ENCODE peak calls at places on chromosomes 2 and 18, in four cellular contexts. N, P, V and Z are unnamed samples.

GRCh38 chr2:52395912-52396311 is 1364.0 kb upstream of the NRXN1 start:
- DNase-seq in N (no peak), P (no peak), V (no peak), Z (no peak)

GRCh38 chr2:169823996-169824372 is 721 bp downstream of the METTL5 start:
- DNase-seq in N (no peak), P (no peak), V (no peak), Z (no peak)

GRCh38 chr2:127560201-127560928 is 24.9 kb downstream of the MYO7B start:
- DNase-seq in N (no peak), P (peak), V (no peak), Z (no peak)

GRCh38 chr2:53129851-53130250 is 637.8 kb upstream of the CHAC2 start:
- DNase-seq in N (no peak), P (no peak), V (no peak), Z (no peak)

GRCh38 chr18:34444622-34445021 is 219.9 kb upstream of the NOL4 start:
- DNase-seq in N (no peak), P (no peak), V (no peak), Z (no peak)

GRCh38 chr2:121697108-121697631 is 39.5 kb downstream of the NIFK start:
- DNase-seq in N (peak), P (no peak), V (no peak), Z (no peak)

GRCh38 chr18:23276456-23276855 is 141.2 kb downstream of the CABLES1 start:
- DNase-seq in N (no peak), P (no peak), V (no peak), Z (no peak)

GRCh38 chr2:140659293-140659692 is 1471.5 kb downstream of the LRP1B start:
- DNase-seq in N (no peak), P (no peak), V (no peak), Z (no peak)

GRCh38 chr2:160343404-160343803 is 143.3 kb upstream of the ITGB6 start:
- DNase-seq in N (no peak), P (no peak), V (no peak), Z (no peak)

GRCh38 chr2:207483066-207483465 is 46.7 kb upstream of the CREB1 start:
- DNase-seq in N (no peak), P (no peak), V (no peak), Z (no peak)

GRCh38 chr2:95385570-95385984 is 16.9 kb upstream of the FAHD2A start:
- DNase-seq in N (no peak), P (no peak), V (no peak), Z (no peak)

GRCh38 chr2:189545424-189545823 is 35.2 kb downstream of the SLC40A1 start:
- DNase-seq in N (no peak), P (no peak), V (no peak), Z (no peak)

GRCh38 chr2:48483916-48484315 is 46.0 kb upstream of the STON1 start:
- DNase-seq in N (no peak), P (no peak), V (no peak), Z (no peak)

GRCh38 chr2:234969329-234970157 is 17.7 kb downstream of the SH3BP4 start:
- DNase-seq in N (no peak), P (no peak), V (no peak), Z (no peak)

GRCh38 chr2:234970467-234970866 is 18.6 kb downstream of the SH3BP4 start:
- DNase-seq in N (no peak), P (no peak), V (no peak), Z (no peak)

GRCh38 chr2:234967201-234967873 is 15.5 kb downstream of the SH3BP4 start:
- DNase-seq in N (no peak), P (no peak), V (no peak), Z (no peak)

GRCh38 chr2:234967874-234968208 is 16.0 kb downstream of the SH3BP4 start:
- DNase-seq in N (no peak), P (no peak), V (no peak), Z (no peak)

DNA sequence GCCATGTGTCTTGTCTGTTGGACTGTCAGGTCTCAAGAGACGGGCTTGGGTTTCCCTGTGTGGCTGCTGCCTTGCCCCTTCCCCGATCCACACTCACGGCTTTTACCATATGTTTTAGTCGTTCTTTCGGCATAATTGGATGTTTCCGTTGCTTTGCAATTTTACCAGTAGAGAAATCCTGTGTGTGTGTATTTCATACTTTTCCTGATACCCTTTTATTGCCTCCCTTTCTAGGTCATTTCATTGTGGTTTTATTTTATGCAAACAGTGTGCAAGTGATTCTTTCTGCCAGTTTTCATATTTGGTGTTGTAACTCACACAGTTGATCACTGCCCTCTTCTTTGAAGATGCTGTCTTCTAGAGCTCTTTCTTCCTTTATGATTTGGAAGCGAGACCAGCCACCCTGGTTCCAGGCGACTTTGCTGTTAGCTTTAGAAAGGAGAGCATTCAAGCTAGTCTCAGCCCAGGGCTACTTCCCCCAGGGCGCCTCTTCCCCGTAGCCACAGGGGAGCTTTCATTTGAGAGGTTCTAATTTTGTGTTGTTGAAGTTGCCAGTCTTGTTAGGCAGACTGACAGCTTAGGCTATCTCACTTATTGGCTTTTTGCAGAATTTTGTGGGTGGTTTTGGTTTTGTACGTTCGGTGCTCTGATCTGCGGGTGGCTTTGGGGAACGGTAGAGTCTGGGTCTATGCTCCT is 17.0 kb downstream of the SH3BP4 start:
- DNase-seq in N (no peak), P (no peak), V (no peak), Z (no peak)
- TF ChIP-seq NR2C2 in N (no peak), P (no peak), V (no peak), Z (no peak)

GRCh38 chr2:10327896-10328666 is 25.4 kb downstream of the HPCAL1 start:
- DNase-seq in N (no peak), P (no peak), V (no peak), Z (no peak)
- TF ChIP-seq NR2C2 in N (no peak), P (no peak), V (no peak), Z (no peak)

GRCh38 chr2:74226648-74227213 is 28.3 kb downstream of the MTHFD2 start:
- DNase-seq in N (no peak), P (no peak), V (no peak), Z (no peak)
- TF ChIP-seq NR2C2 in N (no peak), P (no peak), V (no peak), Z (no peak)

GRCh38 chr2:36562973-36563532 is 34.9 kb downstream of the FEZ2 start:
- DNase-seq in N (no peak), P (peak), V (no peak), Z (no peak)
- TF ChIP-seq NR2C2 in N (no peak), P (no peak), V (no peak), Z (no peak)

GRCh38 chr2:239608723-239609122 is 207.9 kb upstream of the HDAC4 start:
- DNase-seq in N (no peak), P (no peak), V (no peak), Z (no peak)

GRCh38 chr2:239605976-239606375 is 205.2 kb upstream of the HDAC4 start:
- DNase-seq in N (no peak), P (no peak), V (no peak), Z (no peak)

GRCh38 chr2:239609162-239609561 is 208.3 kb upstream of the HDAC4 start:
- DNase-seq in N (no peak), P (no peak), V (no peak), Z (no peak)

GRCh38 chr2:239606955-239607794 is 206.4 kb upstream of the HDAC4 start:
- DNase-seq in N (no peak), P (no peak), V (no peak), Z (no peak)

GRCh38 chr2:239607795-239608171 is 207.0 kb upstream of the HDAC4 start:
- DNase-seq in N (no peak), P (no peak), V (no peak), Z (no peak)
- TF ChIP-seq NR2C2 in N (no peak), P (no peak), V (no peak), Z (no peak)

GRCh38 chr2:1665761-1666505 is 78.4 kb downstream of the PXDN start:
- DNase-seq in N (no peak), P (no peak), V (no peak), Z (no peak)

GRCh38 chr2:1663621-1664020 is 80.7 kb downstream of the PXDN start:
- DNase-seq in N (no peak), P (no peak), V (no peak), Z (no peak)

GRCh38 chr2:1664076-1664605 is 80.2 kb downstream of the PXDN start:
- DNase-seq in N (no peak), P (no peak), V (no peak), Z (no peak)

GRCh38 chr2:1662606-1663180 is 81.6 kb downstream of the PXDN start:
- DNase-seq in N (no peak), P (no peak), V (no peak), Z (no peak)

GRCh38 chr2:1664698-1665097 is 79.6 kb downstream of the PXDN start:
- DNase-seq in N (no peak), P (no peak), V (no peak), Z (no peak)
- TF ChIP-seq NR2C2 in N (no peak), P (no peak), V (no peak), Z (no peak)

DNA sequence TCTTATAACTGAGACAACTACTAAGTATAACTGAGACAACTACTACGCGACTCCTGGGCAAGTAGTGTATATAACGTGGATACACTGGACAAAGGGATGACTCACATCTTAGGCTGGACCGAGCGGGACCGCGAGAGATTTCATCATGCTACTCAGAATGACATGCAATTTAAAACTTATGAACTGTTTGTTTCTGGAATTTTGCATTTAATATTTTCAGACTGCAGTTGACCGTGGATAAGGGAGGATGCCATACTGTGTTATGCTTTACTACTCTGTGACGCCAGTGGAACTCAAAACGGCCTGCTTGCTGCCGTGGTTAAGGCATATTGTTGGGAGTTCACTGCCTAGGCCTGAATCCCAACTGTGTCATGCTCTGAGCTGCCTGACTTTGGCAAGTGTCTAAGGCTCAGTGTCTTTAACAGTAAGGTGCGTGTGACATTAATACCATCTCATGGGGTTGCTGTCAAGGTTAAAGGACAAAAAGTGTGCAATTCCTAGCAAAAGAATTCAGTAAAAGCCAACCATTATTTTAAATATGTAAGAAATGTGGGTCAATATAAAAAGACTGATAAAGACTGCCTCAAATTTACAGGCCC is 64.6 kb downstream of the BMP10 start:
- DNase-seq in N (peak), P (no peak), V (no peak), Z (no peak)
- TF ChIP-seq NR2C2 in N (no peak), P (no peak), V (no peak), Z (no peak)